ENCODE peak calls at places on chromosomes 11 and 22, in four cellular contexts. Z is prostate gland, T is AG09319, B is neural progenitor cell. A is an unnamed sample.

GRCh38 chr22:21936151-21936778 is 16.4 kb downstream of the PPM1F start:
- DNase-seq in Z (no peak), T (no peak), B (no peak), A (no peak)

GRCh38 chr11:78339483-78339882 is 78.1 kb downstream of the GAB2 start:
- DNase-seq in Z (no peak), T (no peak), B (no peak), A (no peak)

GRCh38 chr11:119976805-119977583 is 160.9 kb downstream of the TRIM29 start:
- DNase-seq in Z (no peak), T (no peak), B (no peak), A (no peak)

GRCh38 chr11:824292-824880 is 3.3 kb upstream of the CRACR2B start:
- DNase-seq in Z (no peak), T (no peak), B (no peak), A (no peak)

GRCh38 chr11:48005878-48006277 is 25.5 kb downstream of the PTPRJ start:
- DNase-seq in Z (no peak), T (no peak), B (peak), A (peak)

GRCh38 chr11:79313513-79313912 is 127.3 kb downstream of the TENM4 start:
- DNase-seq in Z (no peak), T (no peak), B (no peak), A (no peak)

GRCh38 chr11:2781413-2782274 is 81.8 kb upstream of the KCNQ1OT1 start:
- DNase-seq in Z (peak), T (no peak), B (no peak), A (no peak)

GRCh38 chr11:10451399-10452116 is 3.5 kb upstream of the AMPD3 start:
- DNase-seq in Z (no peak), T (no peak), B (no peak), A (no peak)

GRCh38 chr22:23035557-23036277 is 34.6 kb upstream of the GNAZ start:
- DNase-seq in Z (no peak), T (no peak), B (no peak), A (peak)
- TF ChIP-seq CTCF in Z (no peak), T (no peak), B (no peak), A (no peak)

GRCh38 chr11:26622201-26622600 is 50.1 kb upstream of the MUC15 start:
- DNase-seq in Z (no peak), T (no peak), B (no peak), A (no peak)
- TF ChIP-seq CTCF in Z (no peak), T (no peak), B (no peak), A (no peak)

GRCh38 chr11:11701070-11701469 is 79.3 kb upstream of the GALNT18 start:
- DNase-seq in Z (no peak), T (no peak), B (no peak), A (no peak)
- TF ChIP-seq CTCF in Z (no peak), T (no peak), B (no peak), A (no peak)

DNA sequence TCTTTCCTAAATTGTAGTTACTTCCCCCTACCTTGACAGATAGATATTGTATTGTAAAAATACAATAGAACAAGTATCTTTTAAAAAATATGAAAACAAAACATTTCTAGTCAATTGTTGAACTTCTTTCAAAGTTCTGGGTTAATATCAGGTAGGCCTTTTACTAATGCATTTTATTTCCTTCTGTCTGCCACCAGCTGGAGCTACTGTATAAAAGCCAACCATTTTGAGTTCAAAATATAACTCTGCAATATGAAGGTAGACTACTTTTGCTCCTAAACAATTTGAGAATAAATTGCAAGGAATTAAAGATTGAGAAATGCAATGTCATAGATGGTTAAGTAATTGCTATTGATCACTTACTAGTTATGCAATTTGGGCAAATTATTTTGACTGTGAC is 22.1 kb upstream of the LIN7C start:
- DNase-seq in Z (no peak), T (no peak), B (no peak), A (no peak)
- TF ChIP-seq CTCF in Z (no peak), T (no peak), B (no peak), A (no peak)

GRCh38 chr11:69122642-69123431 is 32.9 kb upstream of the SMIM38 start:
- DNase-seq in Z (peak), T (peak), B (peak), A (peak)

GRCh38 chr11:69125861-69126260 is 29.9 kb upstream of the SMIM38 start:
- DNase-seq in Z (no peak), T (no peak), B (no peak), A (no peak)

GRCh38 chr11:69122337-69122641 is 33.4 kb upstream of the SMIM38 start:
- DNase-seq in Z (no peak), T (no peak), B (no peak), A (no peak)

GRCh38 chr11:69121621-69122336 is 34.0 kb upstream of the SMIM38 start:
- DNase-seq in Z (no peak), T (no peak), B (no peak), A (no peak)

DNA sequence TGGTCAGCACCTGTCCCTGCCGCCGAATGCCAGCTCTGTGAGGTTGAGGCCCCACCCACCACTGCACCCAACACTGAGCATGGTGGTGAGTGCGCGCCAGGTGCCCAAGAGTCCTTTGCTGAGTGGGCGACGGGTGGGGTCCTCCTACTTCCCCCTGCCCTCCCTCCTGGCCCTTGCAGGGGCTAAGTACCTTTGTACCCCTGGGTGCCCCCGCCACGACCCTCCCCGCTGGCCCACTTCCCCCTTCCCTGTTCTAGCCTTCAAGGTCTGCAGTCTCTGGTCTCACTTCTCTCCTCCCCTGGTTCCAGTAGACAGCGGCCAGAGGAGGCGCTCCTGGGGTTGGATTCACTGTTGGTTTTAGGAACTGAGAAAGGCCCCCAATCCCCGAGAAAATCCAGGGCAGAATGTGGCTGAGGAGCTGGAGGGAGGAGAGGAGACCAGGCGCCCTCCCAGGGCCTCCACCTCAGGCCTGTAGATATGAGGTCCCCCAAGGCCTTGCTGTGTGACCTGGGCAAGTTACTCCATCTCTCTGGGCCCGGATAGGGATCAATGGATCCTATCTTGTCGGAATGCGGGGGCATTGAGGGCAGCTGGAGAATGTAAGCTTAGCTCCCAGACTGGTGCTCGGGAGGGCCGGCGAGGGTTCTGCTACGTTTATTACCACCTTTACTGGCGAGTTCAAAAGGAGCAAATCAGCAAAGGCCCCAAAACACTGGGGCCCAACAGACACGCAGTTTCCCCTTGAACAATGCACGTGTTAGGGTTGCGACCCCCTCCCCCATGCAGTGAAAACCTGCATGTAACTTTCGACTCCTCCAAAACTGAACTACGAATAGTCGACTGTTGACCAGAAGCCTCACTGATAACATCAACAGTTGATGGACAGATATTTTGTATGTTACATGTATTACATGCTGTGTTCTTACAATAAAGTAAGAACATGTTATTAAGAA is 31.9 kb upstream of the SMIM38 start:
- DNase-seq in Z (no peak), T (no peak), B (no peak), A (peak)
- TF ChIP-seq CTCF in Z (no peak), T (no peak), B (peak), A (no peak)

GRCh38 chr11:33772300-33772699 is 2.0 kb downstream of the FBXO3 start:
- DNase-seq in Z (no peak), T (no peak), B (no peak), A (no peak)

GRCh38 chr11:33775832-33776231 is 1.5 kb upstream of the FBXO3 start:
- DNase-seq in Z (no peak), T (no peak), B (no peak), A (no peak)

GRCh38 chr11:33775064-33775807 is 916 bp upstream of the FBXO3 start:
- DNase-seq in Z (no peak), T (no peak), B (no peak), A (no peak)

GRCh38 chr11:33774356-33775063 is at the start of gene FBXO3:
- DNase-seq in Z (peak), T (no peak), B (peak), A (peak)

GRCh38 chr11:33773399-33774355 is 643 bp downstream of the FBXO3 start:
- DNase-seq in Z (no peak), T (no peak), B (peak), A (peak)
- TF ChIP-seq CTCF in Z (no peak), T (no peak), B (no peak), A (no peak)

DNA sequence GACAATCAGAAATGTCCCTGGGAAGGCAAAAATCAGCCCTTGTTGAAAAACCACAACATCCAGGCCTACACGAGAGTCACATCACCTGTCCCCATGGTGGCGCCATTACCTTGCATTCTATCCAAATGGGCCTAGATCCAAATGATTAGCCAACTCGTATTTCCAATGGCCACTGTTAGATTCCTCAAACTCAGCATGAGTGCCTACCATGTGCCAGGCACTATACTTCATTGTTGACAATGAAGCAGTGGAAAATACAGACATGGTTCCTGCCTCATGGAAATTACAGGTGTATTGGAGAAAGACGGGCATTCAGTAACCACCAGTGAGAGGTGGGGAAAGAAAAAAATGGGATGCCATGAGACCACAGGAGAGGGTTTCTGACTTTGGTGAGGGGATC is 29.8 kb upstream of the CREB3L1 start:
- DNase-seq in Z (peak), T (no peak), B (peak), A (peak)
- TF ChIP-seq CTCF in Z (no peak), T (no peak), B (peak), A (peak)

A was measured in activated CD8-positive, alpha-beta T cell treated with anti-CD3 and anti-CD28 coated beads for 36 hours.